ENCODE peak calls at places on chromosomes 4 and X, in eight cellular contexts. Y, R, U, G, N, P, F and E are unnamed samples.
A peak's percentile ranks its signal among the peaks of the same experiment; 100 is the strongest.

GRCh38 chr4:116015549-116015948 is 902.1 kb upstream of the NDST4 start:
- DNase-seq in Y (no peak), R (no peak), U (no peak), G (no peak), N (no peak), P (no peak), F (no peak), E (no peak)

GRCh38 chr4:152515678-152516077 is 20.2 kb downstream of the FBXW7 start:
- DNase-seq in Y (peak; percentile 8), R (no peak), U (no peak), G (no peak), N (no peak), P (peak; percentile 41), F (no peak), E (no peak)

GRCh38 chrX:54786972-54787371 is 11.1 kb downstream of the ITIH6 start:
- DNase-seq in Y (no peak), R (no peak), U (no peak), G (no peak), N (no peak), P (no peak), F (peak; percentile 77), E (no peak)

GRCh38 chr4:108982786-108983185 is 219.9 kb upstream of the ETNPPL start:
- DNase-seq in Y (no peak), R (no peak), U (no peak), G (no peak), N (no peak), P (no peak), F (no peak), E (no peak)

GRCh38 chr4:14831447-14831846 is 170.8 kb upstream of the CPEB2 start:
- DNase-seq in Y (no peak), R (no peak), U (no peak), G (no peak), N (no peak), P (no peak), F (no peak), E (no peak)

GRCh38 chr4:2395038-2395437 is 23.4 kb downstream of the ZFYVE28 start:
- DNase-seq in Y (no peak), R (no peak), U (no peak), G (no peak), N (no peak), P (peak; percentile 23), F (no peak), E (no peak)

GRCh38 chr4:180832086-180832485 is 1411.1 kb upstream of the TENM3 start:
- DNase-seq in Y (no peak), R (no peak), U (no peak), G (no peak), N (no peak), P (no peak), F (peak; percentile 53), E (no peak)

GRCh38 chrX:44055638-44056037 is 82.4 kb upstream of the NDP start:
- DNase-seq in Y (no peak), R (no peak), U (no peak), G (no peak), N (no peak), P (no peak), F (no peak), E (no peak)

GRCh38 chr4:185660340-185660739 is 125.0 kb upstream of the PDLIM3 start:
- DNase-seq in Y (no peak), R (no peak), U (no peak), G (no peak), N (no peak), P (no peak), F (no peak), E (no peak)

GRCh38 chr4:73692284-73692683 is 48.1 kb upstream of the CXCL8 start:
- DNase-seq in Y (no peak), R (no peak), U (no peak), G (no peak), N (no peak), P (no peak), F (no peak), E (no peak)

GRCh38 chrX:154718607-154719006 is 32.3 kb downstream of the GAB3 start:
- DNase-seq in Y (no peak), R (no peak), U (no peak), G (no peak), N (no peak), P (no peak), F (no peak), E (no peak)

DNA sequence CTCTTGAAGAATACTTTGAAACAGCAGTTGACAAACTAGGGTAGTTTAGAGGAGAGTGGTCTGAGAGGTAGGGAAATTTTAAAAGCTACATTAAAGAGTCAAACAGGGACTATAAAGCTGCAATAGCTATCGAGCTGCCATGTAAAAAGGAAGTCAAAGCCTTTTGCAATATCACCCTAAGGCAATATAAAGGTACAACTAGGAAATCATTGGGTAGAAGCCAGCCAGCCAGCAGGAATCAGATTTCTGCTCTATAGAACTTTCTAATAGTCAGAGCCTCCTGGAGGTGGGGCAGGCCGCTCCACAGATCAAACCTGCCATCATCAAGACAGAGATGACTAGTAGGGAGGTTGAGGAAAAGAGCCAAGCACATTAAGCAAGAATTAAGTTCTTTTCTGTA is 15.2 kb upstream of the PHOX2B start:
- DNase-seq in Y (no peak), R (no peak), U (no peak), G (no peak), N (no peak), P (no peak), F (no peak), E (no peak)
- TF ChIP-seq CTCF in Y (no peak), R (no peak), U (no peak), G (no peak), N (no peak), P (no peak), F (no peak), E (no peak)

GRCh38 chr4:164488114-164488513 is 265.8 kb upstream of the SMIM31 start:
- DNase-seq in Y (no peak), R (no peak), U (no peak), G (no peak), N (no peak), P (no peak), F (no peak), E (no peak)
- TF ChIP-seq CTCF in Y (no peak), R (no peak), U (no peak), G (no peak), N (no peak), P (no peak), F (no peak), E (no peak)

DNA sequence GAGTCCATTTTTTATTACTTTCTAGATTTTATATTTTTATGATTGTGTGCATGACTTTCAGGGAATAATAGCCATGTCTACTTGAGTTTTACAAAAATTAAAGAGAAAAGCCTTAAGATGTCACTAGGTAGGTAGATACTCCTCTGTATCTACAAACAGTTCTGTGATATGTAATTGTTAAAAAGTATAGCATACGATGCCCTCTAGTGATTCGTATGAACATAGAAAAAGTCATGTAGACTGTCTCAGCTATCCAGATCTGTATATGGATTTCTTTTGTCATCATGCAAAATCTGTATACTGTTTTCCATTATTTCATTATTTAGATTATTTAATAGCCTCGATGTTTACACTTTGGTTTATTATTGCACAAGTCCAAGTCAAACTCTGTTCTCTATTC is 856.6 kb downstream of the CENPC start:
- DNase-seq in Y (no peak), R (peak; percentile 27), U (no peak), G (no peak), N (no peak), P (peak; percentile 39), F (no peak), E (no peak)
- TF ChIP-seq CTCF in Y (no peak), R (peak; percentile 63), U (no peak), G (no peak), N (no peak), P (peak; percentile 9), F (peak; percentile 52), E (peak; percentile 44)

GRCh38 chrX:139202742-139203410 is 327.7 kb upstream of the F9 start:
- DNase-seq in Y (no peak), R (peak; percentile 20), U (no peak), G (no peak), N (no peak), P (no peak), F (peak; percentile 67), E (no peak)

GRCh38 chrX:139204576-139204902 is 326.0 kb upstream of the F9 start:
- DNase-seq in Y (no peak), R (no peak), U (no peak), G (no peak), N (no peak), P (no peak), F (no peak), E (no peak)

GRCh38 chrX:139201924-139202323 is 328.6 kb upstream of the F9 start:
- DNase-seq in Y (no peak), R (no peak), U (no peak), G (no peak), N (no peak), P (no peak), F (no peak), E (no peak)

GRCh38 chrX:139204903-139205667 is 325.5 kb upstream of the F9 start:
- DNase-seq in Y (peak; percentile 62), R (peak; percentile 70), U (peak; percentile 10), G (no peak), N (no peak), P (no peak), F (peak; percentile 87), E (no peak)

GRCh38 chrX:139203681-139204575 is 326.6 kb upstream of the F9 start:
- DNase-seq in Y (no peak), R (peak; percentile 38), U (peak; percentile 9), G (no peak), N (no peak), P (no peak), F (peak; percentile 70), E (no peak)
- TF ChIP-seq CTCF in Y (peak; percentile 17), R (peak; percentile 14), U (no peak), G (no peak), N (no peak), P (no peak), F (peak; percentile 60), E (no peak)